ENCODE peak calls at places on chromosomes 3 and 15, in nine cellular contexts. U is MCF 10A, P is neural crest cell, S is left ventricle myocardium inferior, O is K562, R is neural progenitor cell, M is mesothelial cell of epicardium, X is hepatocyte, L is AG09319. E is an unnamed sample.

GRCh38 chr3:40718681-40719080 is 193.9 kb downstream of the ZNF621 start:
- DNase-seq in U (no peak), P (no peak), S (no peak), O (no peak), R (no peak), M (no peak), X (no peak), L (no peak), E (no peak)

GRCh38 chr15:78715930-78716329 is 74.9 kb upstream of the CHRNB4 start:
- DNase-seq in U (peak), P (no peak), S (no peak), O (no peak), R (no peak), M (no peak), X (no peak), L (no peak), E (no peak)

GRCh38 chr3:69086133-69086722 is 1.5 kb downstream of the ARL6IP5 start:
- DNase-seq in U (peak), P (no peak), S (peak), O (peak), R (peak), M (peak), X (peak), L (peak), E (no peak)

GRCh38 chr3:149151843-149152242 is 22.4 kb downstream of the HPS3 start:
- DNase-seq in U (no peak), P (no peak), S (no peak), O (peak), R (no peak), M (no peak), X (no peak), L (peak), E (no peak)

GRCh38 chr3:58666683-58667082 is at the start of gene FAM3D:
- DNase-seq in U (no peak), P (no peak), S (no peak), O (no peak), R (no peak), M (no peak), X (peak), L (no peak), E (no peak)

GRCh38 chr3:119965692-119966091 is 128.6 kb downstream of the GSK3B start:
- DNase-seq in U (no peak), P (no peak), S (no peak), O (no peak), R (no peak), M (no peak), X (no peak), L (no peak), E (no peak)

GRCh38 chr3:69879051-69879450 is 120.5 kb upstream of the SAMMSON start:
- DNase-seq in U (no peak), P (no peak), S (no peak), O (no peak), R (peak), M (no peak), X (no peak), L (no peak), E (no peak)

GRCh38 chr15:44584162-44584749 is 47.3 kb downstream of the EIF3J start:
- DNase-seq in U (peak), P (no peak), S (no peak), O (no peak), R (peak), M (no peak), X (peak), L (no peak), E (no peak)

GRCh38 chr15:57703387-57703786 is 3.1 kb upstream of the POLR2M start:
- DNase-seq in U (no peak), P (no peak), S (no peak), O (no peak), R (no peak), M (no peak), X (no peak), L (no peak), E (no peak)

GRCh38 chr15:67146875-67147381 is 81.5 kb downstream of the SMAD3 start:
- DNase-seq in U (peak), P (no peak), S (no peak), O (no peak), R (peak), M (no peak), X (peak), L (no peak), E (no peak)

GRCh38 chr15:62901916-62902554 is 140.5 kb upstream of the TPM1 start:
- DNase-seq in U (peak), P (no peak), S (no peak), O (no peak), R (no peak), M (no peak), X (no peak), L (no peak), E (no peak)

GRCh38 chr3:69747511-69748248 is 8.4 kb downstream of the MITF start:
- DNase-seq in U (no peak), P (no peak), S (no peak), O (no peak), R (no peak), M (no peak), X (no peak), L (no peak), E (no peak)

GRCh38 chr15:78063966-78064365 is 13.5 kb downstream of the TBC1D2B start:
- DNase-seq in U (no peak), P (no peak), S (no peak), O (no peak), R (no peak), M (no peak), X (no peak), L (no peak), E (no peak)

GRCh38 chr15:88652456-88653199 is 13.8 kb downstream of the ISG20 start:
- DNase-seq in U (no peak), P (no peak), S (no peak), O (no peak), R (no peak), M (no peak), X (no peak), L (no peak), E (no peak)

GRCh38 chr3:190378240-190378891 is 9.6 kb upstream of the CLDN16 start:
- DNase-seq in U (peak), P (no peak), S (no peak), O (no peak), R (no peak), M (no peak), X (no peak), L (peak), E (no peak)

GRCh38 chr15:20352241-20353200 is 189.1 kb downstream of the GOLGA6L6 start:
- DNase-seq in U (no peak), P (no peak), S (no peak), O (no peak), R (no peak), M (peak), X (peak), L (no peak), E (peak)

GRCh38 chr3:49976942-49977341 is 37.0 kb downstream of the RBM6 start:
- DNase-seq in U (no peak), P (no peak), S (no peak), O (no peak), R (peak), M (no peak), X (no peak), L (no peak), E (no peak)

GRCh38 chr3:137692803-137693431 is 71.2 kb upstream of the SOX14 start:
- DNase-seq in U (peak), P (peak), S (no peak), O (no peak), R (peak), M (no peak), X (peak), L (no peak), E (no peak)

GRCh38 chr3:43288366-43288765 is 2.0 kb downstream of the SNRK start:
- DNase-seq in U (peak), P (no peak), S (no peak), O (no peak), R (no peak), M (no peak), X (no peak), L (no peak), E (no peak)

GRCh38 chr15:26564354-26564753 is 208.5 kb downstream of the GABRB3 start:
- DNase-seq in U (no peak), P (no peak), S (no peak), O (no peak), R (no peak), M (no peak), X (no peak), L (no peak), E (no peak)

GRCh38 chr15:49622561-49622960 is 1.7 kb downstream of the DTWD1 start:
- DNase-seq in U (no peak), P (no peak), S (no peak), O (peak), R (peak), M (no peak), X (no peak), L (no peak), E (no peak)

DNA sequence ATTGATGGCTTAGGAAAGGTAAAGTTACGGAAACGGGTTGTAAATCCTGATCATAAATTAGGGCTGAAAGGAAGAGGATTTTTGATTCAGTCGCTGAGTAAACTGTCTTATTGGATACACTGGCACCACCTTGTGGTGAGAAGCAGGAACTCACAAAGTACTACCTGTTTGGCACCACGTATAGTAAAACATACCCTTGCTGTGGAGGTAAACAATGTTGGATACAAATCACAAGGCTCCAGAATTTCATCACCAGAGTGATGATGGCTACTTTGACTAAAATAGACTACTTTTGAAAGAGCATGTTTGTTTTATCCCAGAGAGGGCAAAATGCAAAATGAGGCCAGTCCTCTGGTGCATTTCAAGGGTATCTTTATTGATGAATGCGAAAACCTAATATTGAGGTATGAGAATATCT is 216.9 kb downstream of the IGSF11 start:
- DNase-seq in U (peak), P (peak), S (no peak), O (peak), R (peak), M (no peak), X (peak), L (peak), E (no peak)
- TF ChIP-seq CTCF in U (peak), P (peak), S (peak), O (peak), R (peak), M (peak), X (peak), L (peak), E (peak)

DNA sequence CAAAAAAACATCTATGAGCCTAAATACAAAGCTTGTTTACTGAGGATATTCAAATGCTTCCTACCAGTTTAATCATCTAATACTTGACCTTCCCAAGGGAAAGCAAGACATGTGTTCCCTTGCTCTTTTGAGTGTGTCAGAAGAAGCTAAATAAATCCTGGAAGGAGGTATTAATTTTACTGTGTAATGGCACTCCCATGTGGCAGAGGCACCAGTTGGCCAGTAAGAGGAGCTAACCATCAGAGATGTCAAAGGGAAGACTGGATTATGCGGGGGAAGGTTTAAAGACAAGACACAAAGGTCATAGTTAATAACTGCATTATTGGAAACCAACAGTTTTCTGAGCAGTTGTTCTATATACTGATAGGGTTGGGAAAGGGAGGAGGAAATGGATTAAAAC is 125.1 kb downstream of the SUCLG2 start:
- DNase-seq in U (no peak), P (no peak), S (no peak), O (no peak), R (no peak), M (no peak), X (no peak), L (no peak), E (no peak)
- TF ChIP-seq CTCF in U (no peak), P (no peak), S (peak), O (peak), R (no peak), M (no peak), X (no peak), L (no peak), E (no peak)

GRCh38 chr15:72312605-72313447 is 7.1 kb downstream of the CELF6 start:
- DNase-seq in U (peak), P (peak), S (peak), O (peak), R (peak), M (no peak), X (peak), L (peak), E (peak)
- TF ChIP-seq CTCF in U (peak), P (peak), S (peak), O (peak), R (peak), M (peak), X (peak), L (peak), E (peak)

DNA sequence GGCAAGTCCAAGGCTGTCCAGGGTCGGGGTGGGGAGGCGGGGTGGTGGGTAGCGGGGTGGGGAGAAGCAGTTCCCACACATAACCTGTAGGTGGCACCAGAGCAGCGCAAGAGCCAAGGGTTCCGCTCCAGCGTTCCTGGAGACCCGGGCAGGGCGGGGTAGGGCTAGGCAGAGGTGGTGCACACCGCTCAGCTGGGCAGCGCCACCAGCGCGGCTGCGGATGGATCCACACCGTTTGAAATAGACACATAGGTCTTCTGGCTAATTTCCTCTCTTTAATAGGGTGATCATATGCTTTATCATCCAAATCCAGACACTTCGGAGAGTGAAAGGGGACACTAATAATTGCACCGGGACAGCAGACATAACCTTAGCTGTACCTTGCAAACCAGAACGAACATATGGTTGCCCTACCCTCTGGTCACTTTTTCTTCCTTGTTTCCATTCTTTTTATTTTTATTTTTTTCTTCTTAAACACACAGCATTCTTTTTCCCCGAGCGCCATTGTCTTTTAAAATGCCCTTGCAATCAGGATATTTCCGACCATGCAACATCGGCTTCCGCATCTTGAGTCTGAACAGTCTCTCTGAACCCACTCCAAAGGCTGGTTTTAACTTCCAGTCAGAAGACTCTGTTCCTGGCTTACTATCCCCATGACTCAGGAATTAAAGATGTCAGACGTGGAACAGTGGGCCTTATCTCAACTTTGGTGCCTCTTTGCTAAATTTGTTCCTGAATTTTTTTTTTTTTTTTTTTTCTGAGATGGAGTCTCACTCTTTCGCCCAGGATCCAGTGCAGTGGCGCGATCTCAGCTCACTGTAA is 12.5 kb upstream of the ZSCAN2 start:
- DNase-seq in U (peak), P (peak), S (peak), O (peak), R (peak), M (peak), X (peak), L (no peak), E (peak)
- TF ChIP-seq CTCF in U (peak), P (peak), S (peak), O (peak), R (peak), M (peak), X (peak), L (peak), E (peak)

DNA sequence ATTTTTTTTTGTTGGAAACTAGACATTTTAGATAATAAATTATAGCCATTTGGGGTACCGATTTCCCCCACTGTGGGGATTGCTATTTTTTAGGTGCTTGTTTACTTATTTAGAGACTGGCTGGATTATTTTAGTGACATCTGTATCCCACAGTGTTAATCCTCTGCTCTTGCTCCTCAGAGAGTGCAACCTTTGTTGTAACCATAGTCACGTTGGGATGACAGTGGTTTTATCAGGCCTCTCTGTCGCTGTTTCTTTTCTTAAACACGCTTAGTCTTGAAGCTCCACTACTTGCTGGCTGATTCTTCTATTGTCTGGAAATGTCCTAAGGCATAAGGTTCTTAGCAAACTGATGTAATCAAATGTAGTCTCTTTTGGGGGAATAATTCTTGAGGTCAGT is 451.6 kb upstream of the SEMA6D start:
- DNase-seq in U (no peak), P (no peak), S (no peak), O (no peak), R (peak), M (no peak), X (no peak), L (no peak), E (no peak)
- TF ChIP-seq CTCF in U (no peak), P (no peak), S (no peak), O (no peak), R (no peak), M (no peak), X (no peak), L (no peak), E (no peak)

GRCh38 chr3:123385072-123385471 is 63.8 kb downstream of the ADCY5 start:
- DNase-seq in U (no peak), P (no peak), S (peak), O (no peak), R (no peak), M (no peak), X (no peak), L (no peak), E (no peak)
- TF ChIP-seq CTCF in U (no peak), P (no peak), S (no peak), O (no peak), R (no peak), M (no peak), X (peak), L (no peak), E (no peak)

DNA sequence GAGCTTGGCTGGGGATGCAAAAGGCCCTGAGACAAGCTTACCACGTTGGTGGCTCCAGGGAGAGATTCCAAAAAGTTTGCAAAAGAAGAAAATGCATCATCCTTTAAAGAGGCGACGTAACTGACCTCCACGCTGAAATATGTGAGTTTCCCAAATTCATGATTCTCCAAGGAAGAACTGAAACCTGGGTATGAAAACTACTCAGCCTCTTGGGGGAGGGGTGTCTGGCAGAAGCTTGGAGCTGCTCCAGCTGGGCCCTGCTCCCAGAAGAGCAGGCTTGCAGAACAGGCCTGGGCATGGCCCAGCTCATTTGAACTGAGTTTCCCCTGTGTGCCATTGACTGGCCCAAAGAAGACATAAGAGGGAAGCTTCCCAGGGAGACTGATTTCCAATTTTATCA is 20.5 kb downstream of the CPN2 start:
- DNase-seq in U (peak), P (no peak), S (peak), O (no peak), R (no peak), M (no peak), X (no peak), L (peak), E (no peak)
- TF ChIP-seq CTCF in U (no peak), P (no peak), S (no peak), O (no peak), R (no peak), M (no peak), X (no peak), L (no peak), E (no peak)

GRCh38 chr15:76332796-76333195 is 3.8 kb upstream of the ISL2 start:
- DNase-seq in U (no peak), P (no peak), S (no peak), O (no peak), R (no peak), M (no peak), X (no peak), L (no peak), E (no peak)

GRCh38 chr15:76335129-76335850 is 1.3 kb upstream of the ISL2 start:
- DNase-seq in U (no peak), P (peak), S (no peak), O (no peak), R (peak), M (no peak), X (no peak), L (no peak), E (no peak)

GRCh38 chr15:76333309-76333708 is 3.3 kb upstream of the ISL2 start:
- DNase-seq in U (no peak), P (no peak), S (no peak), O (no peak), R (no peak), M (no peak), X (no peak), L (no peak), E (no peak)

GRCh38 chr15:76334438-76335004 is 2.1 kb upstream of the ISL2 start:
- DNase-seq in U (no peak), P (no peak), S (no peak), O (no peak), R (no peak), M (no peak), X (no peak), L (no peak), E (no peak)

DNA sequence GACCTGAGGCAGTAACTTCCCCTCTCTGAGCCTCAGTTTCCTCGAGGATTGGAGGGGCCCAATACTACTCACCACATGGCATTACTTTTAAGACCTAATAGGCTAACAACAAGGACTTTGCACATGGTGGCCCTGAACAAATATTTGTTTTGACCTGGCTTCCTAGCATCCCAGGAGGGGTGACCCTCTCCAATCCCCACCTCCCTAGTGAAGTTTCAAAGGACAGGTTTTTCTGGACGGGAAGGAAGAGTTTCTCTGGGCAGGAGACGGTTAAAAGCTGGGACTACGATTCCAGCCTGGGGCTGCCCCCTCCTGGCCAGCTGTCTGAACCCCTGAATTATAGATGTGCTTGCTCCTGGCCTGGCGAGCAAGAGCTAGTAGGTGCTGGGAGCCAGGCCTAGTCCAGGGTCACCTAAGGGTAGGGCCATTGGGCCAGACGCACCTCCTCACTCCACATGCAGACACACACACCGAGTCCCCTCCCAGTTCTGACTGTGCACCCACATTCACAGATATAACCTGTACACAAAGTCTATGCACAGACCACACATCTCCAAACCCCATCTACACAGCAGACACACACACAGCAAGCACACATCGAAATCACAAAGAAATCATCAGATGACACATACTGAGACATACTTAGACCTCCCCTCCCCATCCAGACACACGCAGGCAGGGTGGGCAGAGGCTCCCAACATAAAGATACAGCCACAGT is 2.7 kb upstream of the ISL2 start:
- DNase-seq in U (no peak), P (no peak), S (no peak), O (peak), R (peak), M (no peak), X (no peak), L (no peak), E (no peak)
- TF ChIP-seq CTCF in U (no peak), P (peak), S (no peak), O (peak), R (peak), M (no peak), X (peak), L (peak), E (peak)

GRCh38 chr3:141578197-141578596 is 91.4 kb downstream of the RASA2 start:
- DNase-seq in U (peak), P (no peak), S (no peak), O (no peak), R (no peak), M (no peak), X (no peak), L (no peak), E (no peak)

GRCh38 chr3:141575879-141576743 is 89.3 kb downstream of the RASA2 start:
- DNase-seq in U (peak), P (no peak), S (no peak), O (peak), R (no peak), M (no peak), X (peak), L (no peak), E (no peak)

GRCh38 chr3:141576744-141577052 is 89.9 kb downstream of the RASA2 start:
- DNase-seq in U (no peak), P (no peak), S (no peak), O (no peak), R (no peak), M (no peak), X (no peak), L (no peak), E (no peak)
- TF ChIP-seq CTCF in U (no peak), P (peak), S (no peak), O (no peak), R (no peak), M (no peak), X (no peak), L (no peak), E (peak)